ENCODE peak calls at places on chromosomes 3 and 15, in eight cellular contexts. I is colonic mucosa, H is endothelial cell of umbilical vein, T is lower lobe of right lung, K is heart right ventricle, R is sigmoid colon, P is astrocyte, W is heart left ventricle. L is an unnamed sample.

GRCh38 chr3:63768888-63769287 is 50.2 kb upstream of the C3orf49 start:
- DNase-seq in K (no peak), I (no peak), R (no peak), H (no peak), T (no peak), W (no peak), P (no peak), L (no peak)

GRCh38 chr3:102133376-102133775 is 284.1 kb downstream of the NFKBIZ start:
- DNase-seq in K (no peak), H (no peak), T (no peak), R (no peak), P (no peak), I (no peak), W (no peak), L (no peak)

GRCh38 chr3:149898771-149899170 is 71.9 kb downstream of the PFN2 start:
- DNase-seq in W (no peak), I (no peak), H (peak; percentile 5), T (no peak), K (peak; percentile 42), R (no peak), P (peak; percentile 85), L (no peak)

GRCh38 chr3:14839236-14839635 is 20.5 kb downstream of the FGD5 start:
- DNase-seq in T (no peak), P (no peak), K (no peak), W (no peak), I (no peak), R (peak; percentile 42), H (no peak), L (no peak)

GRCh38 chr3:125187599-125187910 is 25.0 kb downstream of the SLC12A8 start:
- DNase-seq in I (no peak), P (no peak), K (no peak), R (no peak), H (no peak), W (no peak), T (no peak), L (no peak)

GRCh38 chr3:170907519-170908234 is 760 bp downstream of the EIF5A2 start:
- DNase-seq in W (no peak), T (no peak), P (peak; percentile 14), H (peak; percentile 27), I (no peak), K (no peak), R (peak; percentile 65), L (peak; percentile 69)

GRCh38 chr3:42871592-42872196 is 4.0 kb downstream of the CYP8B1 start:
- DNase-seq in R (no peak), H (peak; percentile 16), I (no peak), T (no peak), K (peak; percentile 41), P (no peak), W (peak; percentile 32), L (no peak)

GRCh38 chr3:49734752-49735151 is 11.0 kb upstream of the GMPPB start:
- DNase-seq in K (no peak), W (no peak), R (no peak), H (no peak), P (no peak), T (no peak), I (no peak), L (no peak)

GRCh38 chr3:113898892-113899291 is 48.9 kb upstream of the ZDHHC23 start:
- DNase-seq in P (peak; percentile 33), R (no peak), T (no peak), H (no peak), W (no peak), I (no peak), K (no peak), L (no peak)

GRCh38 chr15:50190723-50191122 is 8.7 kb downstream of the SLC27A2 start:
- DNase-seq in H (no peak), R (no peak), K (no peak), P (no peak), T (no peak), I (no peak), W (no peak), L (no peak)

GRCh38 chr15:73756390-73756789 is 3.2 kb upstream of the INSYN1 start:
- DNase-seq in T (no peak), I (no peak), K (no peak), W (no peak), R (no peak), H (no peak), P (no peak), L (no peak)

GRCh38 chr15:31399544-31400171 is 73.0 kb downstream of the KLF13 start:
- DNase-seq in K (no peak), I (peak; percentile 53), W (peak; percentile 20), P (no peak), H (no peak), T (no peak), R (peak; percentile 62), L (no peak)

GRCh38 chr15:69059170-69059943 is 44.9 kb downstream of the NOX5 start:
- DNase-seq in T (peak; percentile 87), I (peak; percentile 93), H (peak; percentile 78), P (peak; percentile 53), K (peak; percentile 89), R (peak; percentile 90), W (peak; percentile 87), L (peak; percentile 90)

DNA sequence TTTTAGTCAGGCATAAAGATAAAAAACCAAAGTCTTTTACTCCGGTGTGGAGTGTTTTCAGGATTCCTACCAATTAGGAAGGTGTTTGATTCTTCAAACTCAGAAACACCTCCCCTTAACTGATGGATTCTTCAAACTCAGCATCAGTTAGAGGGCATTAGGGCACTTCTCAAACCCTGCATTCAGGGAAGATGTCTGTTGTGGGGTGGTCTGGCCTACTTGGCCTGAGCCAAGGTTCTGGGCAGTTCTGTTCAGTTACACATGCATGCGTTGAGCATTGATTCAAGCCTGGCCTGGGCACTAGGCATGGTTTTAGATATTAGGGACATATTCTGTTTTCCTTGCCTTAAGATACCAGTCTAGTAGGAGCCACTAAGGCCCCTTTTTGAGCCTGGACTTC is 1.0 kb downstream of the HGD start:
- DNase-seq in K (no peak), T (no peak), P (no peak), W (no peak), H (no peak), R (no peak), I (no peak), L (no peak)
- H3K4me1 ChIP-seq in K (peaks cover 14% of the 10 kb centered on the region), T (peaks cover 18% of the 10 kb centered on the region), P (peaks cover 10% of the 10 kb centered on the region), W (peaks cover 15% of the 10 kb centered on the region), H (peaks cover 21% of the 10 kb centered on the region), R (no peaks in the 10 kb centered on the region), I (no peaks in the 10 kb centered on the region), L (peaks cover 14% of the 10 kb centered on the region)

DNA sequence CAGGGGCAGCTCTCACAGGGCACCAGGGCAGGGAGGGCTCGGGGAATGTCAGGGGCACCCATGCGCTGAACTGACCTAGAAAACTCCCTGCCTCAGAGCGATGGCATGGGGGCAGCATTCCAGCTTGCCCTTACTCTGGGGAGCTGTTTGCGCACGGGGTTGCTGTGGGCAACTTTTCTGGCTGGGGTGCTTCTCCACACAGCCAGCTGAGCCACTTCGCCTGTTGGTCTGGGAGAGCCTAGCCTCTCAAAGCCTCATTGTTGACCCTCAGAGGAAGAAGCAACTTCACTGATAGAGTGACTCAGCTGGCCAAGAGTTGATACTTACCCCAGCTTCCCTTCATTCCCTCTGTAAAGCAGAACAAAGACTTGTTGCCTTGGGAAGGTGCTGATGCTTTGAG is 42.6 kb upstream of the MRPS22 start:
- DNase-seq in R (no peak), W (no peak), P (peak; percentile 49), T (no peak), H (no peak), K (no peak), I (no peak), L (no peak)
- H3K27ac ChIP-seq in R (no peak overlapping the region), W (no peak overlapping the region), P (peak overlapping the region; percentile 80), T (no peak overlapping the region), H (no peak overlapping the region), K (no peak overlapping the region), I (no peak overlapping the region), L (no peak overlapping the region)

DNA sequence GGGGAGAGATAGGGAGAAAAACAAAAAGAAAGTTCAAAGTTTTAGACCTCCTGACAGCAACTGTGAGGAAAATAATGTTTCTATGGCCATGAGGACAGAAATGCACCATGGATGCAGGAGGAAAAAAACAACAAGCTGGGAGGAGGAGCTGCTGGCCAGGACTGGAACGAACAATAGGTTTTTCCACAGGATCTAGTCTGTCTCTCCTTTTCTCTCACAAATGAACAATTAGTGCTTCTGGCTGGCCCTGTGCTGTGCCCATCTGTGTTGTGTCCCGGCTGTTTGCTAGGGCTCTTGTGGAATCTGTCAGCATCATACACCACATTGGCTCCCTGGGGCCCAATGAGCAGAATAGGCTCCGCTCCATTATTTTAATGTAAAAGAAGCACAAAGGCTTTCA is 15.2 kb downstream of the GK5 start:
- DNase-seq in I (no peak), H (peak; percentile 75), R (peak; percentile 76), W (no peak), T (no peak), K (no peak), P (no peak), L (no peak)
- H3K4me3 ChIP-seq in I (no peak overlapping the region), H (no peak overlapping the region), R (peak overlapping the region; percentile 31), W (no peak overlapping the region), T (no peak overlapping the region), K (no peak overlapping the region), P (no peak overlapping the region), L (no peak overlapping the region)

GRCh38 chr3:41288785-41289184 is 89.5 kb downstream of the CTNNB1 start:
- DNase-seq in W (no peak), R (no peak), H (no peak), P (no peak), K (no peak), I (no peak), T (no peak), L (no peak)
- H3K4me1 ChIP-seq in W (no peaks in the 10 kb centered on the region), R (no peaks in the 10 kb centered on the region), H (no peaks in the 10 kb centered on the region), P (no peaks in the 10 kb centered on the region), K (no peaks in the 10 kb centered on the region), I (no peaks in the 10 kb centered on the region), T (no peaks in the 10 kb centered on the region), L (no peaks in the 10 kb centered on the region)

GRCh38 chr15:57236561-57237281 is 139.6 kb upstream of the CGNL1 start:
- DNase-seq in I (no peak), H (no peak), P (no peak), W (no peak), R (no peak), T (no peak), K (no peak), L (no peak)
- H3K27ac ChIP-seq in I (no peak overlapping the region), H (no peak overlapping the region), P (peak overlapping the region; percentile 51), W (no peak overlapping the region), R (no peak overlapping the region), T (no peak overlapping the region), K (no peak overlapping the region), L (no peak overlapping the region)

L was measured in upper lobe of right lung.